ENCODE peak calls at places on chromosome 9, in six cellular contexts. Y is aorta; W is breast epithelium; P is CD8-positive, alpha-beta T cell; H is H7; V is prostate gland. N is an unnamed sample.

GRCh38 chr9:108434502-108434901 is 421.3 kb downstream of the ACTL7B start:
- DNase-seq in Y (no peak), H (no peak), P (no peak), V (no peak), W (no peak), N (no peak)

GRCh38 chr9:125822902-125823301 is 75.7 kb downstream of the PBX3 start:
- DNase-seq in H (no peak), V (no peak), W (no peak), P (no peak), Y (no peak), N (no peak)

GRCh38 chr9:106587021-106587420 is 275.9 kb upstream of the ZNF462 start:
- DNase-seq in V (no peak), Y (no peak), P (no peak), H (no peak), W (no peak), N (no peak)

GRCh38 chr9:34328983-34329832 is at the start of the genes KIF24 and NUDT2:
- DNase-seq in V (peak; percentile 98), H (peak; percentile 96), P (peak; percentile 86), Y (peak; percentile 98), W (peak; percentile 99), N (peak; percentile 95)

GRCh38 chr9:130956636-130957450 is 17.8 kb upstream of the FIBCD1 start:
- DNase-seq in P (no peak), V (no peak), W (no peak), H (peak; percentile 67), Y (no peak), N (no peak)

GRCh38 chr9:74498616-74499095 is 1.5 kb downstream of the RORB start:
- DNase-seq in Y (peak; percentile 66), W (no peak), H (no peak), V (no peak), P (no peak), N (no peak)

GRCh38 chr9:3059781-3060468 is 216.0 kb upstream of the PUM3 start:
- DNase-seq in Y (no peak), V (no peak), W (no peak), P (no peak), H (no peak), N (no peak)

GRCh38 chr9:137672907-137673791 is 54.3 kb downstream of the EHMT1 start:
- DNase-seq in W (no peak), Y (peak; percentile 63), P (peak; percentile 21), V (peak; percentile 64), H (peak; percentile 85), N (peak; percentile 7)

GRCh38 chr9:96486351-96487029 is 36.5 kb downstream of the HABP4 start:
- DNase-seq in H (peak; percentile 14), V (no peak), Y (no peak), W (no peak), P (no peak), N (no peak)

GRCh38 chr9:137077758-137078693 is 709 bp downstream of the UAP1L1 start:
- DNase-seq in P (peak; percentile 34), H (peak; percentile 74), W (no peak), Y (peak; percentile 76), V (no peak), N (peak; percentile 31)

GRCh38 chr9:96398582-96399334 is 15.2 kb upstream of the SLC35D2 start:
- DNase-seq in H (no peak), Y (no peak), W (no peak), P (peak; percentile 21), V (no peak), N (no peak)

GRCh38 chr9:124658165-124659017 is 112.7 kb downstream of the NR6A1 start:
- DNase-seq in P (peak; percentile 24), V (peak; percentile 69), W (peak; percentile 49), Y (peak; percentile 78), H (peak; percentile 40), N (peak; percentile 33)

GRCh38 chr9:129399301-129399990 is 221.4 kb upstream of the IER5L start:
- DNase-seq in P (no peak), H (peak; percentile 55), V (no peak), Y (peak; percentile 64), W (no peak), N (no peak)

GRCh38 chr9:110669439-110669838 is 848 bp downstream of the MUSK start:
- DNase-seq in P (no peak), V (no peak), W (no peak), H (no peak), Y (no peak), N (no peak)

GRCh38 chr9:98831636-98832035 is 24.2 kb downstream of the GALNT12 start:
- DNase-seq in W (no peak), P (no peak), V (no peak), Y (no peak), H (no peak), N (no peak)

GRCh38 chr9:34451545-34451944 is 6.8 kb downstream of the FAM219A start:
- DNase-seq in W (no peak), Y (no peak), V (no peak), P (no peak), H (no peak), N (no peak)

GRCh38 chr9:125953314-125954019 is 206.3 kb downstream of the PBX3 start:
- DNase-seq in V (no peak), W (no peak), Y (no peak), H (no peak), P (no peak), N (no peak)

GRCh38 chr9:136604823-136605525 is 57.7 kb upstream of the EGFL7 start:
- DNase-seq in Y (no peak), P (no peak), V (no peak), W (no peak), H (peak; percentile 91), N (no peak)

GRCh38 chr9:89352451-89352850 is 34.2 kb downstream of the SECISBP2 start:
- DNase-seq in P (no peak), H (no peak), Y (no peak), V (no peak), W (no peak), N (no peak)

GRCh38 chr9:89351584-89351983 is 33.3 kb downstream of the SECISBP2 start:
- DNase-seq in Y (no peak), P (no peak), V (no peak), H (no peak), W (no peak), N (no peak)

GRCh38 chr9:89354471-89354870 is 36.2 kb downstream of the SECISBP2 start:
- DNase-seq in V (no peak), H (no peak), Y (no peak), W (no peak), P (no peak), N (no peak)

GRCh38 chr9:89353989-89354388 is 35.7 kb downstream of the SECISBP2 start:
- DNase-seq in Y (no peak), V (no peak), H (no peak), P (no peak), W (no peak), N (no peak)

DNA sequence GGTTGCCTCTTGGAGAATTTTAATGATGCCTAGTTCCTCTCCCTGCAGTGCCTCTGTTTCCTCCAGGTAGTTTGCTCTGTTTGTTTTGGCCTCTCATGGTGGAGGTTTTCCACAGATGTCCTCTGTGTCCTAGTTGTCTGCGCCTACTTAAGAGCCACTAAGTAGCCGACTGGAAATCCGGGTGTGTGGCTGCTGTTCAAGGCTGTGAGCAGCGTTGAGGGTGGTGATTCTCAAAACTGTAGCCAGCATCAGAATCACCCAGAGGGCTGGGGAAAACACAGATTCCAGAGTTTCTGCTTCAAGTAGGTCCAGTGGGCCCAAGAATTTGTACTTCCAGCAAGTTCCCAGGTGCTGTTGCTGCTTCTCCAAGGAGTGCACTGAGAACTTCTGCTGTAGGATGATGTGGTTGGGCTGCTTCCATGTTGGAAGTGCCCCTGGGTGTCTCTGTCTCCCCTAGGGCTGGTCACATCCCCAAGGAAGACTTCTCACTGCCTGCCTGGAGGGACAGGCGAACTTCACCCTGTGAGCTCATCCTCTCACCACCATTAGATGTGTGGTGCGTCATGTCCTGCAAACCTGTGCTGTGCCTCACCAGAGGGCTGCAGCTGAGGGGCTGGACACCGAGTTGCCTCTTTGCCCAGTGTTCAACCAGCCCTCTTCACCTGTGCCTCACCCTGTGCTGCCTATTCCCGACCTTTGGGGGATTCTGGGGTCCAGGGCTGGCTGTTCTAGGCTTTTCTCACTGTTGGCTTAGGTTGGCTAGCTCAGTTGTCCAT is 34.8 kb downstream of the SECISBP2 start:
- DNase-seq in P (no peak), H (no peak), W (no peak), V (no peak), Y (no peak), N (no peak)
- H3K4me3 ChIP-seq in P (no peak overlapping the region), H (no peak overlapping the region), W (no peak overlapping the region), V (no peak overlapping the region), Y (no peak overlapping the region), N (no peak overlapping the region)

GRCh38 chr9:36905101-36906066 is 128.7 kb downstream of the PAX5 start:
- DNase-seq in H (peak; percentile 75), V (no peak), P (no peak), Y (no peak), W (no peak), N (no peak)
- H3K4me3 ChIP-seq in H (no peak overlapping the region), V (no peak overlapping the region), P (no peak overlapping the region), Y (no peak overlapping the region), W (no peak overlapping the region), N (no peak overlapping the region)

GRCh38 chr9:4111233-4112000 is 188.5 kb downstream of the GLIS3 start:
- DNase-seq in H (no peak), Y (no peak), W (no peak), V (no peak), P (no peak), N (no peak)
- H3K4me3 ChIP-seq in H (no peak overlapping the region), Y (no peak overlapping the region), W (no peak overlapping the region), V (no peak overlapping the region), P (no peak overlapping the region), N (no peak overlapping the region)

GRCh38 chr9:85723220-85723619 is 18.5 kb downstream of the AGTPBP1 start:
- DNase-seq in V (no peak), P (peak; percentile 49), Y (no peak), H (no peak), W (no peak), N (peak; percentile 49)
- H3K4me3 ChIP-seq in V (no peak overlapping the region), P (peak overlapping the region; percentile 25), Y (no peak overlapping the region), H (no peak overlapping the region), W (no peak overlapping the region), N (peak overlapping the region; percentile 34)

DNA sequence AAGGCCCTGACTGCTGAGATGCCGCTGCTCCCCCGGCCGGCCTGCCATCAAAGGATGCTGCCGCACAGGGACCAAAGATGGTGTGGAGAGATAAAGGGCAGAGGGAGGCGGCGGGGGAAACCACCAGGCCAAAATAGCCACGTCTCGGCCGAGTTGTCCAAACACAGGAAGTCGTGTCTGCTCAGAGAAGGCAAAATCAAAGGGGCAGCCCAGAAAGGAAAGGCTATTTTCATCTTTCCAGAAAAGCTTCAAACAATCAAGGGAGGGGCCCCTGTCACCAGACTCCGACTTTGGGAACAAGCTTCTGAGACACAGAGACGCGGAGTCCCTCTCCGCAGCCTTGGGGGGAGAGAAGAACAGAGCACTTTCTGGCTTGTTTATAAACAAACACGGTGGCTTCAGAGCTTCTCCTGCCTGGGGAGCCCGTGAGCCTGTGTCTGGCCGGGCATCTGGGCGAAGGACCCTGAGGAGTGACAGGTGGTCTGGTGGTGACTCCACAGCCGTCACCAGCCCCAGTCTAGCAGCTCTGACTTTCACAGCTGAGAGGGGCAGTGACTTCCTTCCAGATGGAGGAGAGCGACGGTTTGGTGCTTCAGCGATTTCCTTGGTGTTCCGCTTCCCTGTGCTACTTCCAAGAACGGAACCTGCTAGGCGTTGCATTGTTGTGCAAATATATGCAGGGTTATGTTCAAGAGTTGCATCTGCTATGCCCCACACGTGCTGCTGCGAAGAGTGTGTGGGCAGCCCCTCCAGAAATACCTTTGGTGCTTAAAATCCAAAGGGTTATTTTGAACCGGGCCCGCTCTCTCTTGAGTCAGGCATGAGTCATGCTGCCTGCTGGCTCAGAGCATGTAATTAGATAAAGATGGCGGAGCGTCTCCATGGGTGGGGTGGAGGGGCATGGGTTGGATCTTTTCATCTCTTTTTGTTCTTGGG is 24.0 kb downstream of the ADAMTSL2 start:
- DNase-seq in V (no peak), W (no peak), P (no peak), Y (no peak), H (peak; percentile 81), N (no peak)
- H3K4me3 ChIP-seq in V (no peak overlapping the region), W (no peak overlapping the region), P (no peak overlapping the region), Y (no peak overlapping the region), H (no peak overlapping the region), N (no peak overlapping the region)

GRCh38 chr9:113219972-113220371 is 1.1 kb downstream of the FKBP15 start:
- DNase-seq in W (no peak), V (no peak), Y (no peak), P (no peak), H (no peak), N (no peak)
- H3K4me3 ChIP-seq in W (peak overlapping the region; percentile 76), V (peak overlapping the region; percentile 79), Y (peak overlapping the region; percentile 76), P (peak overlapping the region; percentile 84), H (peak overlapping the region; percentile 74), N (peak overlapping the region; percentile 96)